ENCODE peak calls at places on chromosome 17, in four cellular contexts. J, I, E and R are unnamed samples.

GRCh38 chr17:68709995-68710780 is 109.0 kb upstream of the FAM20A start:
- DNase-seq in E (no peak), J (no peak), I (peak; percentile 61), R (peak; percentile 24)

GRCh38 chr17:4004517-4005295 is 40.5 kb upstream of the ATP2A3 start:
- DNase-seq in E (peak; percentile 87), I (peak; percentile 47), J (peak; percentile 51), R (peak; percentile 50)

GRCh38 chr17:73595068-73595865 is 49.0 kb downstream of the SDK2 start:
- DNase-seq in E (no peak), I (peak; percentile 26), J (no peak), R (no peak)

GRCh38 chr17:42322382-42323267 is 34.3 kb downstream of the STAT5A start:
- DNase-seq in J (no peak), E (peak; percentile 97), I (peak; percentile 94), R (peak; percentile 90)

GRCh38 chr17:40909755-40910154 is 24.7 kb upstream of the KRT20 start:
- DNase-seq in E (no peak), I (peak; percentile 71), J (peak; percentile 71), R (no peak)

GRCh38 chr17:47663997-47664941 is 14.6 kb downstream of the KPNB1 start:
- DNase-seq in E (no peak), I (peak; percentile 78), J (peak; percentile 85), R (peak; percentile 35)

GRCh38 chr17:41413353-41413752 is 11.0 kb downstream of the KRT37 start:
- DNase-seq in E (no peak), I (no peak), J (peak; percentile 20), R (no peak)

GRCh38 chr17:81365601-81366585 is 29.4 kb upstream of the BAHCC1 start:
- DNase-seq in E (no peak), J (peak; percentile 97), I (peak; percentile 86), R (peak; percentile 70)

GRCh38 chr17:65196617-65197016 is 59.4 kb downstream of the RGS9 start:
- DNase-seq in I (no peak), E (no peak), J (no peak), R (no peak)

GRCh38 chr17:6492892-6493674 is 48.8 kb downstream of the PIMREG start:
- DNase-seq in I (no peak), E (peak; percentile 36), J (no peak), R (peak; percentile 11)

GRCh38 chr17:83136156-83136555 is 56.7 kb downstream of the METRNL start:
- DNase-seq in J (no peak), E (peak; percentile 47), I (no peak), R (peak; percentile 8)

GRCh38 chr17:56624947-56625346 is 31.4 kb downstream of the NOG start:
- DNase-seq in E (no peak), I (no peak), J (no peak), R (no peak)

GRCh38 chr17:35129973-35130351 is 8.5 kb downstream of the FNDC8 start:
- DNase-seq in I (no peak), J (no peak), E (no peak), R (no peak)

GRCh38 chr17:32627233-32628008 is 140.6 kb downstream of the CDK5R1 start:
- DNase-seq in J (peak; percentile 7), I (peak; percentile 35), E (no peak), R (no peak)

GRCh38 chr17:46822388-46822921 is 4.0 kb upstream of the WNT3 start:
- DNase-seq in J (peak; percentile 55), I (no peak), E (no peak), R (no peak)

GRCh38 chr17:61379457-61380216 is 20.0 kb upstream of the TBX2 start:
- DNase-seq in I (no peak), J (no peak), E (peak; percentile 55), R (no peak)

GRCh38 chr17:43582426-43582825 is 36.3 kb upstream of the ETV4 start:
- DNase-seq in E (no peak), I (no peak), J (no peak), R (no peak)

GRCh38 chr17:41920580-41920955 is 1.8 kb upstream of the ACLY start:
- DNase-seq in I (no peak), J (no peak), E (no peak), R (no peak)

GRCh38 chr17:47902039-47902744 is 6.2 kb downstream of the SP2 start:
- DNase-seq in J (no peak), E (no peak), I (no peak), R (no peak)

GRCh38 chr17:1590747-1591473 is 28.3 kb upstream of the PITPNA start:
- DNase-seq in I (no peak), E (no peak), J (no peak), R (no peak)

GRCh38 chr17:78883533-78884131 is 19.4 kb downstream of the CEP295NL start:
- DNase-seq in I (peak; percentile 98), J (peak; percentile 95), E (peak; percentile 91), R (peak; percentile 92)

GRCh38 chr17:64051153-64051552 is 30.7 kb upstream of the ICAM2 start:
- DNase-seq in I (no peak), J (no peak), E (no peak), R (no peak)
- H3K4me3 ChIP-seq in I (no peak overlapping the region), J (no peak overlapping the region), E (no peak overlapping the region), R (no peak overlapping the region)

DNA sequence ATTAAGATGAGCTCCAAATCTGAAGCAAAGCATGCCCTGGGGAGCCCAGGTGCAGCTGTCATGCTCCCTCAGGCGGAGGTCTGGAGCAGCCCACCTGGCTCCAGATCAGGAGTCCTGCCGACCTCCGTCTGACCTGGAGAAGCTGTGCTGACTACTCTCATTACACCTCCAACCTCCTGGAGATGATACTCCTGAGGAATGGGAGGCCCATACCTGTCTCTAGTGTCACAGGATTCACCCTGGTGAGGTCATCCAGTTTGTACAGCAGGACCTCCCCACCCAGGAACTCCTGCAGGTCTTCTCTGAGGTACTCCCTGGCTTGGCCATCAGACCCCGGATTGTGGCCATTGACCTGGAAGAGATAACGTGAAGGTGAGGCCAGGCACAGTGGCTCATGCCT is 6.8 kb downstream of the MYO19 start:
- DNase-seq in E (no peak), J (no peak), I (no peak), R (no peak)
- H3K36me3 ChIP-seq in E (peaks cover 3% of the 10 kb centered on the region), J (peaks cover 45% of the 10 kb centered on the region), I (peaks cover 34% of the 10 kb centered on the region), R (no peaks in the 10 kb centered on the region)

GRCh38 chr17:66476014-66476413 is 173.6 kb downstream of the PRKCA start:
- DNase-seq in J (no peak), I (no peak), E (no peak), R (no peak)

GRCh38 chr17:66477615-66478283 is 175.3 kb downstream of the PRKCA start:
- DNase-seq in I (no peak), E (no peak), J (no peak), R (no peak)

GRCh38 chr17:66472123-66472522 is 169.7 kb downstream of the PRKCA start:
- DNase-seq in I (no peak), J (no peak), E (no peak), R (no peak)

GRCh38 chr17:66474810-66475497 is 172.5 kb downstream of the PRKCA start:
- DNase-seq in I (no peak), E (no peak), J (peak; percentile 41), R (no peak)

GRCh38 chr17:66474258-66474657 is 171.8 kb downstream of the PRKCA start:
- DNase-seq in J (no peak), E (no peak), I (no peak), R (no peak)
- H3K4me3 ChIP-seq in J (no peak overlapping the region), E (no peak overlapping the region), I (no peak overlapping the region), R (no peak overlapping the region)

GRCh38 chr17:28577466-28577824 is 750 bp upstream of the ALDOC start:
- DNase-seq in E (no peak), I (no peak), J (no peak), R (no peak)
- H3K36me3 ChIP-seq in E (no peaks in the 10 kb centered on the region), I (peaks cover 10% of the 10 kb centered on the region), J (peaks cover 12% of the 10 kb centered on the region), R (no peaks in the 10 kb centered on the region)

GRCh38 chr17:77531641-77532040 is 390.9 kb downstream of the SEC14L1 start:
- DNase-seq in J (no peak), E (peak; percentile 48), I (no peak), R (no peak)

GRCh38 chr17:77534137-77534536 is 393.4 kb downstream of the SEC14L1 start:
- DNase-seq in J (no peak), I (no peak), E (no peak), R (no peak)

GRCh38 chr17:77537566-77537965 is 396.8 kb downstream of the SEC14L1 start:
- DNase-seq in J (no peak), I (no peak), E (no peak), R (no peak)

GRCh38 chr17:77535892-77536291 is 395.1 kb downstream of the SEC14L1 start:
- DNase-seq in J (no peak), I (no peak), E (peak; percentile 59), R (no peak)

GRCh38 chr17:77535435-77535834 is 394.7 kb downstream of the SEC14L1 start:
- DNase-seq in I (peak; percentile 5), J (peak; percentile 25), E (peak; percentile 77), R (no peak)
- H3K4me3 ChIP-seq in I (no peak overlapping the region), J (no peak overlapping the region), E (no peak overlapping the region), R (no peak overlapping the region)

GRCh38 chr17:67004191-67004590 is 39.7 kb downstream of the CACNG4 start:
- DNase-seq in J (no peak), E (no peak), I (no peak), R (no peak)
- H3K36me3 ChIP-seq in J (no peaks in the 10 kb centered on the region), E (no peaks in the 10 kb centered on the region), I (no peaks in the 10 kb centered on the region), R (no peaks in the 10 kb centered on the region)

GRCh38 chr17:74759243-74759801 is 10.9 kb downstream of the NHERF1 start:
- DNase-seq in J (no peak), I (no peak), E (no peak), R (no peak)
- H3K4me3 ChIP-seq in J (no peak overlapping the region), I (no peak overlapping the region), E (no peak overlapping the region), R (no peak overlapping the region)